ENCODE peak calls at places on chromosomes 5 and 9, in six cellular contexts. J is suprapubic skin, P is adrenal gland, N is lower leg skin, M is upper lobe of right lung, X is foreskin fibroblast. R is an unnamed sample.

GRCh38 chr5:2805080-2805479 is 53.6 kb upstream of the IRX2 start:
- DNase-seq in P (no peak), X (no peak), J (no peak), N (no peak), M (peak), R (no peak)

GRCh38 chr5:141182248-141182647 is at the start of gene PCDHB16:
- DNase-seq in P (no peak), X (peak), N (no peak), J (no peak), M (no peak), R (peak)

GRCh38 chr5:94832685-94833084 is 214.2 kb downstream of the SLF1 start:
- DNase-seq in P (no peak), N (no peak), X (no peak), M (no peak), J (no peak), R (no peak)

GRCh38 chr5:178797101-178797521 is 62.6 kb upstream of the ZNF354B start:
- DNase-seq in J (no peak), N (no peak), M (no peak), X (no peak), P (no peak), R (no peak)

GRCh38 chr9:92749071-92749933 is 15.3 kb downstream of the BICD2 start:
- DNase-seq in P (no peak), J (peak), N (peak), M (no peak), X (no peak), R (no peak)

GRCh38 chr5:92267830-92268229 is 884.7 kb upstream of the ARRDC3 start:
- DNase-seq in N (no peak), X (no peak), J (no peak), P (no peak), M (peak), R (no peak)

GRCh38 chr5:155402927-155403645 is 389.5 kb downstream of the KIF4B start:
- DNase-seq in J (no peak), N (no peak), X (no peak), M (no peak), P (no peak), R (no peak)

GRCh38 chr5:124670672-124671592 is 75.5 kb downstream of the ZNF608 start:
- DNase-seq in M (no peak), J (no peak), X (no peak), N (no peak), P (no peak), R (no peak)

GRCh38 chr9:88106492-88106891 is 31.8 kb downstream of the SPATA31C2 start:
- DNase-seq in M (no peak), N (no peak), J (no peak), X (peak), P (peak), R (peak)

GRCh38 chr5:11268894-11269293 is 507.9 kb upstream of the DAP start:
- DNase-seq in X (no peak), M (no peak), P (no peak), J (no peak), N (no peak), R (no peak)

GRCh38 chr5:146647656-146648199 is 131.7 kb upstream of the GPR151 start:
- DNase-seq in J (no peak), X (no peak), N (no peak), M (no peak), P (no peak), R (no peak)

GRCh38 chr9:95379630-95380029 is 62.1 kb upstream of the FANCC start:
- DNase-seq in P (no peak), J (no peak), M (no peak), X (no peak), N (no peak), R (no peak)
- TF ChIP-seq CTCF in P (no peak), J (no peak), M (peak), X (no peak), N (no peak), R (no peak)

GRCh38 chr5:106680330-106680729 is 990.4 kb downstream of the EFNA5 start:
- DNase-seq in X (no peak), M (no peak), N (no peak), J (no peak), P (no peak), R (no peak)
- H3K4me3 ChIP-seq in X (no peak), M (peak), N (no peak), J (peak), P (no peak), R (no peak)

GRCh38 chr5:115624994-115625393 is 842 bp downstream of the TMED7 start:
- DNase-seq in M (no peak), P (no peak), N (no peak), J (no peak), X (no peak), R (no peak)

GRCh38 chr5:115629903-115630302 is 4.1 kb upstream of the TMED7 start:
- DNase-seq in P (no peak), M (no peak), N (no peak), J (no peak), X (no peak), R (no peak)

GRCh38 chr5:115626444-115626823 is 598 bp upstream of the TMED7 start:
- DNase-seq in X (peak), M (no peak), P (no peak), N (no peak), J (no peak), R (peak)

GRCh38 chr5:115625579-115626443 is at the start of gene TMED7:
- DNase-seq in J (peak), N (peak), P (peak), X (peak), M (peak), R (peak)

GRCh38 chr5:115627295-115627825 is 1.5 kb upstream of the TMED7 start:
- DNase-seq in X (no peak), P (no peak), M (no peak), N (no peak), J (no peak), R (peak)
- TF ChIP-seq CTCF in X (no peak), P (no peak), M (no peak), N (no peak), J (no peak), R (no peak)

GRCh38 chr5:37835400-37835973 is 4.4 kb downstream of the GDNF start:
- DNase-seq in X (no peak), N (no peak), P (no peak), J (no peak), M (no peak), R (no peak)
- H3K4me3 ChIP-seq in X (no peak), N (no peak), P (no peak), J (no peak), M (no peak), R (no peak)